ENCODE peak calls at places on chromosomes 1 and 21, in nine cellular contexts. A is tibial artery, X is cardiac muscle cell, L is heart left ventricle, V is AG09309, F is sigmoid colon, Q is psoas muscle, N is AG04450, R is Caco-2. Z is an unnamed sample.

GRCh38 chr1:40389871-40390560 is 16.5 kb downstream of the SMAP2 start:
- DNase-seq in A (peak; percentile 74), X (peak; percentile 90), L (no peak), V (peak; percentile 89), F (peak; percentile 74), Q (no peak), N (peak; percentile 85), R (peak; percentile 6), Z (peak; percentile 73)

GRCh38 chr1:44284184-44284583 is 70.9 kb downstream of the ERI3 start:
- DNase-seq in A (no peak), X (no peak), L (no peak), V (no peak), F (no peak), Q (no peak), N (no peak), R (no peak), Z (no peak)

GRCh38 chr1:84715620-84716019 is 25.4 kb upstream of the SSX2IP start:
- DNase-seq in A (no peak), X (no peak), L (no peak), V (no peak), F (no peak), Q (no peak), N (no peak), R (no peak), Z (no peak)

GRCh38 chr1:212678456-212679410 is 20.9 kb downstream of the BATF3 start:
- DNase-seq in A (no peak), X (no peak), L (no peak), V (no peak), F (no peak), Q (no peak), N (no peak), R (no peak), Z (no peak)

GRCh38 chr1:46520063-46520911 is 30.7 kb downstream of the DMBX1 start:
- DNase-seq in A (no peak), X (peak; percentile 72), L (no peak), V (peak; percentile 31), F (no peak), Q (no peak), N (peak; percentile 27), R (no peak), Z (peak; percentile 70)

GRCh38 chr1:36115931-36116330 is 9.1 kb downstream of the COL8A2 start:
- DNase-seq in A (no peak), X (peak; percentile 42), L (no peak), V (no peak), F (no peak), Q (no peak), N (no peak), R (no peak), Z (no peak)

GRCh38 chr1:206706298-206706791 is 21.6 kb downstream of the MAPKAPK2 start:
- DNase-seq in A (peak; percentile 75), X (peak; percentile 92), L (no peak), V (peak; percentile 78), F (peak; percentile 82), Q (peak; percentile 73), N (peak; percentile 61), R (no peak), Z (peak; percentile 93)

GRCh38 chr21:33380483-33380998 is 22.7 kb upstream of the IFNGR2 start:
- DNase-seq in A (peak; percentile 94), X (peak; percentile 96), L (peak; percentile 90), V (peak; percentile 89), F (peak; percentile 90), Q (peak; percentile 91), N (no peak), R (peak; percentile 31), Z (peak; percentile 97)

GRCh38 chr1:168739908-168740307 is 10.9 kb upstream of the DPT start:
- DNase-seq in A (no peak), X (no peak), L (no peak), V (no peak), F (no peak), Q (no peak), N (no peak), R (no peak), Z (no peak)

GRCh38 chr1:91871994-91872393 is 14.0 kb downstream of the TGFBR3 start:
- DNase-seq in A (no peak), X (peak; percentile 63), L (no peak), V (no peak), F (no peak), Q (no peak), N (no peak), R (no peak), Z (peak; percentile 35)

GRCh38 chr1:9767964-9768668 is 55.6 kb downstream of the CLSTN1 start:
- DNase-seq in A (no peak), X (no peak), L (no peak), V (no peak), F (peak; percentile 49), Q (no peak), N (no peak), R (peak; percentile 20), Z (no peak)

GRCh38 chr1:17970757-17971156 is 136.8 kb upstream of the IGSF21 start:
- DNase-seq in A (no peak), X (no peak), L (no peak), V (no peak), F (no peak), Q (no peak), N (no peak), R (no peak), Z (no peak)

GRCh38 chr1:37922767-37923550 is 23.9 kb downstream of the INPP5B start:
- DNase-seq in A (no peak), X (no peak), L (no peak), V (no peak), F (no peak), Q (no peak), N (no peak), R (no peak), Z (no peak)

GRCh38 chr1:91795601-91796389 is 90.2 kb downstream of the TGFBR3 start:
- DNase-seq in A (no peak), X (peak; percentile 75), L (no peak), V (peak; percentile 63), F (no peak), Q (no peak), N (peak; percentile 30), R (no peak), Z (peak; percentile 68)

GRCh38 chr1:174892016-174892415 is 107.7 kb upstream of the CACYBP start:
- DNase-seq in A (no peak), X (no peak), L (peak; percentile 39), V (no peak), F (no peak), Q (no peak), N (no peak), R (no peak), Z (no peak)

GRCh38 chr1:10598088-10598712 is 123.5 kb downstream of the PEX14 start:
- DNase-seq in A (no peak), X (no peak), L (no peak), V (no peak), F (peak; percentile 43), Q (no peak), N (no peak), R (peak; percentile 22), Z (no peak)

DNA sequence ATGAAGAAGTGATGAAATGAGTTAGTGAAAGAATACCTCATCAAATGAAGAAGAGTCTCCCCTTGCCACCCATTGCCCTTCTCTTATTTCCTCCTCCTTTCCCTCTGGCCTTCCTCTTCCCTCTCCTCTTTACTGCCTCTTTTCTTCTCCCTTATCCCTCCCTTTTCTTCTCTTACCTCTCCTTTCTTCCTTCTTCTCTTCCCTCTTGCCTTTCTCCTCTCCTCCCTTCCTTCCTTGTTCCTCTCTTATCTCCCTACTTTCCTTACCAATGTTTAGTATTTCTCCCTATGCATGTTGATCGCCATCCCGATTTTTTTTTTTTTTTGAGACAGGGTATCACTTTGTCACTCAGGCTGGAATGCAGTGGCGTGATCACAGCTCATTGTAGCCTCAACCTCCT is 8.8 kb downstream of the MROH7 start:
- DNase-seq in A (no peak), X (no peak), L (no peak), V (no peak), F (no peak), Q (no peak), N (no peak), R (no peak), Z (no peak)
- H3K4me3 ChIP-seq in A (no peak overlapping the region), X (no peak overlapping the region), L (no peak overlapping the region), V (no peak overlapping the region), F (no peak overlapping the region), Q (no peak overlapping the region), N (no peak overlapping the region), R (no peak overlapping the region), Z (no peak overlapping the region)

GRCh38 chr1:100671604-100672003 is 47.9 kb upstream of the VCAM1 start:
- DNase-seq in A (no peak), X (peak; percentile 50), L (no peak), V (peak; percentile 41), F (no peak), Q (no peak), N (peak; percentile 8), R (no peak), Z (peak; percentile 42)
- TF ChIP-seq CTCF in A (no peak), X (peak; percentile 22), L (no peak), V (peak; percentile 43), F (no peak), Q (no peak), N (peak; percentile 30), R (no peak), Z (peak; percentile 12)

GRCh38 chr1:110003747-110004428 is 19.3 kb downstream of the AHCYL1 start:
- DNase-seq in A (peak; percentile 88), X (peak; percentile 98), L (peak; percentile 33), V (peak; percentile 96), F (peak; percentile 92), Q (peak; percentile 82), N (peak; percentile 97), R (peak; percentile 60), Z (peak; percentile 99)

GRCh38 chr1:110005971-110006370 is 21.4 kb downstream of the AHCYL1 start:
- DNase-seq in A (no peak), X (no peak), L (no peak), V (peak; percentile 8), F (no peak), Q (no peak), N (peak; percentile 34), R (no peak), Z (peak; percentile 25)

GRCh38 chr1:110006516-110006915 is 22.0 kb downstream of the AHCYL1 start:
- DNase-seq in A (no peak), X (no peak), L (no peak), V (no peak), F (no peak), Q (no peak), N (no peak), R (no peak), Z (no peak)

GRCh38 chr1:110002695-110003094 is 18.1 kb downstream of the AHCYL1 start:
- DNase-seq in A (no peak), X (no peak), L (no peak), V (no peak), F (no peak), Q (no peak), N (no peak), R (no peak), Z (no peak)

DNA sequence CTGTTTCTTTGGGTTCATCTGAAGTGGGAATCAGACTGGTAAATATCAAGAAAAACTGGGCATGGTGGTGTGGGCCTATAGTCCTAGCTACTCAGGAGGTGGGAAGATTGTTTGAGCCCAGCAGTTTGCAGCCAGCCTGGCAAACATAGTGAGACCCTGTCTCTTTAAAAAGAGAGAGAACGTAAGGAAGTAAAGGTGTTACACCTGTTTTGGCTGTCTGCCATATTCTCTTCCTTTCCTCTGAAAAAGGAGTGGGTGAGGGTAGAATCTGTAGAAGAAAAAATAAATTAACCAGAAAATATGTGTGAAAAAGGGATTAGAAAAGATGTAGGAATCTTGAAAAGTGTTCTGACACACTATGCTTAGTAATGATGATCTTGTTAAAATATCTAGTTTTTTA is 20.0 kb downstream of the AHCYL1 start:
- DNase-seq in A (no peak), X (no peak), L (no peak), V (no peak), F (no peak), Q (no peak), N (no peak), R (no peak), Z (no peak)
- H3K4me3 ChIP-seq in A (peak overlapping the region; percentile 14), X (no peak overlapping the region), L (no peak overlapping the region), V (peak overlapping the region; percentile 21), F (no peak overlapping the region), Q (peak overlapping the region; percentile 69), N (peak overlapping the region; percentile 57), R (no peak overlapping the region), Z (peak overlapping the region; percentile 59)

GRCh38 chr21:37532868-37533780 is 166.6 kb downstream of the DYRK1A start:
- DNase-seq in A (no peak), X (no peak), L (no peak), V (no peak), F (no peak), Q (no peak), N (no peak), R (no peak), Z (peak; percentile 18)
- TF ChIP-seq CTCF in A (no peak), X (no peak), L (peak; percentile 26), V (no peak), F (no peak), Q (no peak), N (peak; percentile 4), R (no peak), Z (no peak)